ENCODE peak calls at places on chromosomes 5 and 9, in nine cellular contexts. T, Q, N, C, M, B, A, Z and H are unnamed samples. For H3K4me1, the result is how much of the 10 kb centered on the place peaks cover.

GRCh38 chr9:15225564-15226126 is 81.4 kb downstream of the TTC39B start:
- DNase-seq in A (no peak), B (no peak), Z (no peak), N (no peak), C (no peak), T (no peak), M (no peak), Q (no peak), H (no peak)

GRCh38 chr5:112097768-112098167 is 321.3 kb downstream of the EPB41L4A start:
- DNase-seq in N (no peak), T (no peak), Q (no peak), C (no peak), M (no peak), B (no peak), Z (no peak), A (peak), H (no peak)

GRCh38 chr5:71452876-71453275 is 2.6 kb upstream of the BDP1 start:
- DNase-seq in T (no peak), M (no peak), N (no peak), Z (no peak), C (no peak), Q (no peak), B (no peak), A (no peak), H (no peak)

GRCh38 chr5:24644757-24645156 is at the start of gene CDH10:
- DNase-seq in T (no peak), B (peak), Z (peak), C (no peak), A (peak), Q (no peak), M (peak), N (peak), H (peak)

GRCh38 chr9:19409406-19410194 is 791 bp downstream of the ACER2 start:
- DNase-seq in M (peak), N (peak), Q (peak), C (no peak), T (peak), Z (no peak), B (no peak), A (peak), H (peak)

GRCh38 chr5:142290574-142291299 is 34.1 kb downstream of the SPRY4 start:
- DNase-seq in N (peak), T (no peak), B (no peak), M (no peak), C (no peak), Q (no peak), Z (no peak), A (no peak), H (peak)

GRCh38 chr9:22211588-22212360 is 202.7 kb upstream of the CDKN2B start:
- DNase-seq in T (no peak), N (no peak), A (peak), M (peak), Z (no peak), Q (no peak), C (no peak), B (no peak), H (no peak)

GRCh38 chr9:127368852-127369402 is 28.0 kb upstream of the SLC2A8 start:
- DNase-seq in M (no peak), Z (no peak), B (no peak), C (no peak), Q (no peak), A (no peak), T (no peak), N (no peak), H (no peak)

GRCh38 chr5:172005708-172006377 is 595 bp downstream of the FBXW11 start:
- DNase-seq in M (peak), B (peak), T (peak), N (peak), Q (peak), C (peak), Z (peak), A (peak), H (peak)

GRCh38 chr9:95070549-95071021 is 246.9 kb downstream of the FANCC start:
- DNase-seq in Q (peak), B (no peak), C (no peak), Z (no peak), N (no peak), A (no peak), M (peak), T (peak), H (no peak)
- H3K4me1 ChIP-seq in Q (half or more), B (half or more), C (under half), Z (under half), N (under half), A (under half), M (half or more), T (under half), H (under half)

DNA sequence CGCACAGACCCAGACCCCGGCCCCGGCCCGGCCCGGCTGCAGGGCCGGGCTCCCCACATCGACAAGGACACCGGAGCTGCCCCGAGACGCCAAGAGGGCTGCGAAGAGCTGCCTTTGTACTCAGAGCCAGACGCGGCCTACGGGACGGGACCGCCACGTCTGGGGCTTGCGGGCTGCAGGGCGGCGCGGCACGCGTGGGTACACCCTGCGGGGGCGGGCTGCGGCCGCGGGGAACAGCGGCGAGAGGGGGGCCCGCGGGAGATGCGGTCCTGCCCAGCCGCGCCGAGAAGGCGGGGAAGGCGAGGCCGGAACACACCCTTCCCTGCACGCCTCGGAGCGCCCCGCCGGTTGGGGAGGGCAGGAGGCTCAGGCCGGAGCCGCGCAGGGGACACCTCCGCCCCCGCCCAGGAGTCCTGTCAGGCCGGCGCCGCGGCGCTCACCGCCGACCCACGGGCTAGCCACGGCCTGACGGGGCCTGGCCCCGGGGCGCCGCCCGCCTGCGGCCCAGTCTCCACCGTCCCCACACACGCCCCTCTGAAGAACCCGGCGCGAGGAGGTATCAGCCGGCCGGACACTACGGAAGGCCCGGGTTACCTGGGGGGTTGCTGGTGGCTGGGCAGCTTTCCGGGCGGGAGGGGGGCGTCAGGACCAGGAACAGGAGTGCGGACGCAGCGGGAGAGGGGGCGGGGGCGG is 478 bp downstream of the RAB14 start:
- DNase-seq in A (peak), Q (peak), Z (peak), T (peak), N (peak), C (peak), B (peak), M (no peak), H (peak)
- H3K4me1 ChIP-seq in A (under half), Q (under half), Z (under half), T (under half), N (under half), C (under half), B (half or more), M (under half), H (under half)

GRCh38 chr9:121284733-121285451 is 16.9 kb downstream of the GSN start:
- DNase-seq in Z (no peak), B (no peak), T (peak), A (no peak), C (no peak), N (no peak), M (no peak), Q (peak), H (no peak)

GRCh38 chr9:121282309-121283071 is 14.5 kb downstream of the GSN start:
- DNase-seq in Z (no peak), B (peak), C (no peak), T (peak), A (peak), Q (peak), N (no peak), M (no peak), H (no peak)

GRCh38 chr9:121283072-121283398 is 15.1 kb downstream of the GSN start:
- DNase-seq in N (no peak), Z (no peak), T (no peak), A (no peak), C (no peak), Q (no peak), B (no peak), M (no peak), H (no peak)

GRCh38 chr9:121285835-121286687 is 18.1 kb downstream of the GSN start:
- DNase-seq in M (peak), B (peak), A (peak), T (peak), Z (no peak), N (peak), Q (peak), C (no peak), H (peak)

GRCh38 chr9:121283856-121284732 is 16.1 kb downstream of the GSN start:
- DNase-seq in M (no peak), N (peak), C (no peak), B (no peak), A (no peak), Z (no peak), Q (peak), T (peak), H (no peak)
- H3K4me1 ChIP-seq in M (half or more), N (under half), C (under half), B (half or more), A (half or more), Z (under half), Q (half or more), T (half or more), H (under half)

DNA sequence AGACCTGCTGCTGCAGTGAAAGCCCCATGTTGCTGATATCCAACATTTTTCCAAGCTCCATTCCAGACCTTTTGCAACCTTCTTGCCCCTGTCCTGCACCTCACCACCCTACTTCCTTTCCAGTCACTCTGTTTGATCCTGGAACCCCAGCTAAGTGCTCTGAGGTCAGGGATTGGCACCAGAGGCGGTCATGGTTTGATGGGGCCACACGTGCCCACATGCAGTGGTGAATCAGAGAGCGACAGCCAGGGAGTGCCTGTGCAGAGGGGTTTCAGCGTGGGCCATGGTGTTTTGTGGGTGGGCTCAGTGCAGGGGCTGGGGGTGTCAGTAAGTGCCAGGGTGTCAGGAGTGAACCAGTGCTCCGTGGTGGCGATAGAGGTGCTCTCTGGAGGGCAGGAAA is 7.2 kb downstream of the TPM2 start:
- DNase-seq in M (no peak), T (no peak), Q (no peak), A (no peak), N (no peak), C (no peak), B (no peak), Z (no peak), H (no peak)
- H3K4me1 ChIP-seq in M (under half), T (under half), Q (under half), A (under half), N (under half), C (under half), B (under half), Z (under half), H (under half)

GRCh38 chr5:68271124-68271523 is 55.6 kb downstream of the PIK3R1 start:
- DNase-seq in Q (no peak), M (no peak), C (no peak), A (no peak), Z (no peak), T (no peak), N (no peak), B (no peak), H (no peak)
- H3K4me1 ChIP-seq in Q (under half), M (under half), C (half or more), A (under half), Z (under half), T (half or more), N (under half), B (half or more), H (under half)

DNA sequence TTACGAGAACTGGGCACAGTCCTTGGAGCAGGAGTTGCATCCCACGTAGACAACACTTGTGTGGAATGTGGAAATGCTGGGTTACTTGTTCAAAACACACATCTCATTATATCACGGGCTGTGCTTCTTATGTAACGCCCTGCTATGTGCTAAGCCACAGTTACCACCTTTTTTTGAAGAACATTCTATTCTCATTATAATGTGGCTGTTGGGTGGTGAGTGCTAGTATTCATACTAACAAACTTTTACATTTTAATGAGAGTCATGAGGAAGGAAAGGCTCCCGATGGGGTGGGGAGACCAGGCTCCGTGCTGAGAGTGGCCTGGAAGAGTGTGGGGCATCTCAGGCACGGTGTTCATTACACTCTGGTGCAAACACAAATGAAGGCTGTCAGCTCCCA is 153.0 kb upstream of the RAPGEF1 start:
- DNase-seq in Z (no peak), B (no peak), C (no peak), M (no peak), Q (no peak), T (no peak), N (no peak), A (no peak), H (peak)
- H3K4me1 ChIP-seq in Z (under half), B (under half), C (under half), M (under half), Q (under half), T (under half), N (under half), A (half or more), H (under half)

GRCh38 chr5:7813576-7813975 is 37.4 kb downstream of the CFAP90 start:
- DNase-seq in Q (no peak), A (no peak), N (no peak), M (no peak), B (no peak), C (no peak), Z (no peak), T (no peak), H (no peak)
- H3K4me1 ChIP-seq in Q (under half), A (under half), N (under half), M (under half), B (under half), C (under half), Z (under half), T (under half), H (under half)

GRCh38 chr9:87556039-87556438 is 58.4 kb downstream of the DAPK1 start:
- DNase-seq in T (no peak), A (no peak), B (no peak), N (no peak), Q (no peak), M (no peak), Z (no peak), C (no peak), H (no peak)

GRCh38 chr9:87557996-87558395 is 60.3 kb downstream of the DAPK1 start:
- DNase-seq in C (no peak), M (no peak), Z (no peak), B (no peak), A (peak), N (no peak), Q (no peak), T (no peak), H (no peak)

GRCh38 chr9:87554976-87555375 is 57.3 kb downstream of the DAPK1 start:
- DNase-seq in Z (no peak), A (no peak), T (no peak), Q (no peak), B (no peak), N (no peak), C (no peak), M (no peak), H (no peak)

GRCh38 chr9:87558606-87559005 is 60.9 kb downstream of the DAPK1 start:
- DNase-seq in T (no peak), A (no peak), Z (no peak), C (no peak), Q (no peak), M (no peak), N (no peak), B (no peak), H (no peak)

GRCh38 chr9:87556821-87557220 is 59.2 kb downstream of the DAPK1 start:
- DNase-seq in B (peak), M (no peak), C (no peak), N (no peak), Q (no peak), T (no peak), Z (no peak), A (no peak), H (no peak)
- H3K4me1 ChIP-seq in B (half or more), M (under half), C (under half), N (under half), Q (under half), T (under half), Z (under half), A (under half), H (under half)